ENCODE peak calls at places on chromosomes 5 and 9, in six cellular contexts. M is ureter, L is RWPE1, P is esophagus squamous epithelium, K is fibroblast of lung, C is Peyer's patch. V is an unnamed sample.

GRCh38 chr9:105647595-105648349 is 14.5 kb upstream of the TAL2 start:
- DNase-seq in M (no peak), L (no peak), P (no peak), K (peak; percentile 26), C (no peak), V (peak; percentile 50)

GRCh38 chr9:94867281-94867841 is 140.9 kb downstream of the AOPEP start:
- DNase-seq in M (peak; percentile 61), L (peak; percentile 85), P (no peak), K (peak; percentile 97), C (peak; percentile 61), V (peak; percentile 93)

GRCh38 chr9:107742531-107743309 is 253.2 kb upstream of the KLF4 start:
- DNase-seq in M (no peak), L (no peak), P (no peak), K (no peak), C (peak; percentile 27), V (no peak)

GRCh38 chr5:142685418-142686209 is at the start of gene FGF1:
- DNase-seq in M (peak; percentile 57), L (peak; percentile 92), P (no peak), K (peak; percentile 86), C (no peak), V (peak; percentile 83)

GRCh38 chr9:128371622-128372117 is 496 bp downstream of the URM1 start:
- DNase-seq in M (no peak), L (no peak), P (no peak), K (no peak), C (no peak), V (peak; percentile 25)

GRCh38 chr5:130350131-130350530 is 445.9 kb downstream of the CHSY3 start:
- DNase-seq in M (no peak), L (no peak), P (no peak), K (peak; percentile 19), C (no peak), V (peak; percentile 2)

GRCh38 chr9:107883496-107884120 is 394.0 kb upstream of the KLF4 start:
- DNase-seq in M (no peak), L (no peak), P (no peak), K (no peak), C (peak; percentile 68), V (no peak)

GRCh38 chr5:132422720-132423442 is 53.4 kb downstream of the SLC22A5 start:
- DNase-seq in M (no peak), L (no peak), P (no peak), K (peak; percentile 57), C (peak; percentile 91), V (peak; percentile 53)

GRCh38 chr5:178589180-178590140 is 733 bp downstream of the COL23A1 start:
- DNase-seq in M (no peak), L (peak; percentile 24), P (no peak), K (peak; percentile 50), C (no peak), V (peak; percentile 77)

GRCh38 chr9:127966416-127967150 is 14.2 kb downstream of the EEIG1 start:
- DNase-seq in M (no peak), L (no peak), P (no peak), K (no peak), C (no peak), V (no peak)

GRCh38 chr5:55096860-55097259 is 5.6 kb upstream of the GZMA start:
- DNase-seq in M (no peak), L (no peak), P (no peak), K (no peak), C (peak; percentile 61), V (no peak)

GRCh38 chr5:93893050-93893449 is 151.7 kb upstream of the POU5F2 start:
- DNase-seq in M (no peak), L (no peak), P (no peak), K (no peak), C (no peak), V (no peak)

GRCh38 chr5:140358738-140359310 is 1.2 kb upstream of the SLC4A9 start:
- DNase-seq in M (no peak), L (peak; percentile 74), P (no peak), K (peak; percentile 41), C (no peak), V (peak; percentile 64)

GRCh38 chr5:74423383-74423782 is 217.1 kb downstream of the ENC1 start:
- DNase-seq in M (no peak), L (no peak), P (no peak), K (no peak), C (no peak), V (no peak)

GRCh38 chr9:108486791-108487190 is 369.0 kb downstream of the ACTL7B start:
- DNase-seq in M (no peak), L (no peak), P (no peak), K (peak; percentile 32), C (no peak), V (peak; percentile 34)

GRCh38 chr9:113484258-113484730 is 20.8 kb downstream of the RGS3 start:
- DNase-seq in M (no peak), L (no peak), P (no peak), K (no peak), C (peak; percentile 54), V (peak; percentile 28)

GRCh38 chr5:157063776-157064430 is 5.0 kb upstream of the HAVCR1 start:
- DNase-seq in M (no peak), L (no peak), P (no peak), K (no peak), C (no peak), V (no peak)

GRCh38 chr9:113215142-113215541 is 5.9 kb downstream of the FKBP15 start:
- DNase-seq in M (no peak), L (peak; percentile 56), P (no peak), K (peak; percentile 47), C (no peak), V (peak; percentile 18)

GRCh38 chr9:133904371-133905090 is 87.6 kb downstream of the VAV2 start:
- DNase-seq in M (no peak), L (no peak), P (no peak), K (no peak), C (no peak), V (peak; percentile 72)

GRCh38 chr9:76136986-76137385 is 246.5 kb downstream of the PCSK5 start:
- DNase-seq in M (no peak), L (peak; percentile 46), P (no peak), K (peak; percentile 77), C (no peak), V (peak; percentile 68)

GRCh38 chr5:171272996-171273970 is 35.8 kb upstream of the TLX3 start:
- DNase-seq in M (no peak), L (no peak), P (no peak), K (peak; percentile 31), C (no peak), V (peak; percentile 30)

GRCh38 chr5:152884006-152884405 is 478.9 kb upstream of the NMUR2 start:
- DNase-seq in M (no peak), L (no peak), P (no peak), K (no peak), C (no peak), V (no peak)

GRCh38 chr9:20831028-20831427 is 147.0 kb downstream of the FOCAD start:
- DNase-seq in M (no peak), L (no peak), P (no peak), K (no peak), C (no peak), V (no peak)

GRCh38 chr9:94156549-94157407 is 72.5 kb downstream of the PTPDC1 start:
- DNase-seq in M (peak; percentile 86), L (peak; percentile 73), P (no peak), K (peak; percentile 83), C (peak; percentile 68), V (peak; percentile 91)

GRCh38 chr5:40385544-40385943 is 294.2 kb upstream of the PTGER4 start:
- DNase-seq in M (no peak), L (peak; percentile 91), P (no peak), K (peak; percentile 45), C (no peak), V (peak; percentile 49)

GRCh38 chr9:124781967-124782660 is 5.2 kb downstream of the OLFML2A start:
- DNase-seq in M (peak; percentile 38), L (no peak), P (no peak), K (no peak), C (peak; percentile 31), V (no peak)

GRCh38 chr5:143700994-143701393 is 111.0 kb upstream of the HMHB1 start:
- DNase-seq in M (no peak), L (no peak), P (no peak), K (no peak), C (no peak), V (no peak)

GRCh38 chr9:27528278-27528885 is 1.2 kb downstream of the MOB3B start:
- DNase-seq in M (peak; percentile 78), L (peak; percentile 84), P (peak; percentile 5), K (peak; percentile 70), C (peak; percentile 92), V (peak; percentile 80)

GRCh38 chr5:75202935-75203334 is 33.7 kb downstream of the ANKRD31 start:
- DNase-seq in M (no peak), L (no peak), P (no peak), K (no peak), C (peak; percentile 47), V (no peak)

GRCh38 chr9:99126312-99126711 is 21.4 kb downstream of the TGFBR1 start:
- DNase-seq in M (no peak), L (peak; percentile 23), P (no peak), K (no peak), C (no peak), V (no peak)

GRCh38 chr9:83707768-83708514 is at the start of gene UBQLN1:
- DNase-seq in M (peak; percentile 94), L (peak; percentile 98), P (peak; percentile 77), K (peak; percentile 93), C (peak; percentile 98), V (peak; percentile 97)